ENCODE peak calls at places on chromosome 18, in four cellular contexts. U is activated CD8-positive, alpha-beta memory T cell treated with anti-CD3 and anti-CD28 coated beads for 1 hour; J is germinal center; Y is cardiac muscle cell. B is an unnamed sample.

GRCh38 chr18:55185391-55185790 is 226.1 kb upstream of the CCDC68 start:
- DNase-seq in U (no peak), Y (no peak), J (no peak), B (no peak)

GRCh38 chr18:13445241-13445897 is 226.8 kb downstream of the LDLRAD4 start:
- DNase-seq in U (no peak), Y (no peak), J (no peak), B (no peak)

GRCh38 chr18:43248610-43249249 is 28.6 kb downstream of the SYT4 start:
- DNase-seq in U (no peak), Y (peak), J (no peak), B (no peak)

GRCh38 chr18:40413160-40413559 is 1541.9 kb upstream of the PIK3C3 start:
- DNase-seq in U (no peak), Y (peak), J (no peak), B (peak)

GRCh38 chr18:13260114-13260926 is 41.8 kb downstream of the LDLRAD4 start:
- DNase-seq in Y (no peak), J (no peak), U (no peak), B (no peak)

GRCh38 chr18:70044626-70045025 is 97.0 kb upstream of the CD226 start:
- DNase-seq in J (no peak), U (no peak), Y (peak), B (no peak)

GRCh38 chr18:59180150-59180845 is 39.7 kb upstream of the GRP start:
- DNase-seq in U (no peak), J (no peak), Y (peak), B (no peak)

GRCh38 chr18:21444465-21445023 is 156.0 kb downstream of the ESCO1 start:
- DNase-seq in U (no peak), J (no peak), Y (peak), B (peak)

GRCh38 chr18:9366126-9366714 is 31.6 kb downstream of the TWSG1 start:
- DNase-seq in J (no peak), Y (peak), U (no peak), B (no peak)

GRCh38 chr18:2324459-2324858 is 246.8 kb downstream of the METTL4 start:
- DNase-seq in Y (no peak), U (no peak), J (no peak), B (no peak)

GRCh38 chr18:13427354-13427753 is 208.8 kb downstream of the LDLRAD4 start:
- DNase-seq in U (no peak), J (no peak), Y (no peak), B (no peak)

GRCh38 chr18:55085557-55086285 is 126.5 kb upstream of the CCDC68 start:
- DNase-seq in J (no peak), Y (no peak), U (no peak), B (no peak)